ENCODE peak calls at places on chromosomes 2 and 18, in eight cellular contexts. W, I, M, Z, F, G, D and K are unnamed samples.

GRCh38 chr2:44951714-44952113 is 10.2 kb downstream of the SIX3 start:
- DNase-seq in W (no peak), I (no peak), M (no peak), Z (no peak), F (no peak), G (no peak), D (no peak), K (no peak)

GRCh38 chr2:108026095-108026794 is 39.9 kb downstream of the SLC5A7 start:
- DNase-seq in W (no peak), I (no peak), M (no peak), Z (no peak), F (no peak), G (no peak), D (no peak), K (no peak)

GRCh38 chr2:198639580-198639979 is 818.2 kb downstream of the SATB2 start:
- DNase-seq in W (peak), I (no peak), M (no peak), Z (no peak), F (no peak), G (no peak), D (no peak), K (no peak)

GRCh38 chr2:205405752-205406151 is 276.5 kb upstream of the NRP2 start:
- DNase-seq in W (peak), I (peak), M (no peak), Z (no peak), F (no peak), G (peak), D (no peak), K (no peak)

GRCh38 chr18:10365021-10365420 is 89.4 kb upstream of the APCDD1 start:
- DNase-seq in W (no peak), I (no peak), M (no peak), Z (no peak), F (no peak), G (no peak), D (no peak), K (no peak)

GRCh38 chr18:9673296-9674251 is 34.5 kb upstream of the RAB31 start:
- DNase-seq in W (peak), I (no peak), M (peak), Z (no peak), F (no peak), G (no peak), D (peak), K (no peak)

GRCh38 chr18:50857694-50858093 is 21.2 kb upstream of the ME2 start:
- DNase-seq in W (no peak), I (no peak), M (no peak), Z (no peak), F (no peak), G (no peak), D (no peak), K (no peak)

GRCh38 chr2:47937677-47938076 is 31.4 kb upstream of the FBXO11 start:
- DNase-seq in W (no peak), I (no peak), M (no peak), Z (no peak), F (no peak), G (no peak), D (no peak), K (no peak)

GRCh38 chr2:228917195-228917594 is 353.9 kb downstream of the PID1 start:
- DNase-seq in W (peak), I (peak), M (no peak), Z (no peak), F (no peak), G (no peak), D (no peak), K (no peak)

GRCh38 chr18:55248497-55248896 is 289.2 kb upstream of the CCDC68 start:
- DNase-seq in W (no peak), I (no peak), M (no peak), Z (no peak), F (no peak), G (no peak), D (no peak), K (no peak)

GRCh38 chr2:189580267-189580661 is 322 bp downstream of the SLC40A1 start:
- DNase-seq in W (peak), I (no peak), M (peak), Z (peak), F (peak), G (no peak), D (peak), K (no peak)

GRCh38 chr2:174581543-174581942 is 16.1 kb downstream of the WIPF1 start:
- DNase-seq in W (no peak), I (no peak), M (no peak), Z (no peak), F (no peak), G (no peak), D (no peak), K (no peak)

GRCh38 chr2:3282056-3282998 is 95.3 kb downstream of the EIPR1 start:
- DNase-seq in W (peak), I (no peak), M (no peak), Z (no peak), F (no peak), G (peak), D (peak), K (no peak)

GRCh38 chr2:197575987-197576386 is 60.1 kb downstream of the MOB4 start:
- DNase-seq in W (peak), I (no peak), M (no peak), Z (no peak), F (no peak), G (no peak), D (no peak), K (no peak)

GRCh38 chr18:74742573-74742972 is 144.9 kb downstream of the ZNF407 start:
- DNase-seq in W (no peak), I (no peak), M (no peak), Z (no peak), F (no peak), G (no peak), D (no peak), K (no peak)

GRCh38 chr2:30492185-30492584 is 45.1 kb downstream of the LCLAT1 start:
- DNase-seq in W (peak), I (no peak), M (no peak), Z (no peak), F (no peak), G (no peak), D (no peak), K (no peak)

GRCh38 chr2:99190548-99190947 is 9.6 kb downstream of the MRPL30 start:
- DNase-seq in W (no peak), I (no peak), M (no peak), Z (no peak), F (no peak), G (no peak), D (no peak), K (no peak)

GRCh38 chr2:100859902-100860301 is 40.0 kb downstream of the NPAS2 start:
- DNase-seq in W (no peak), I (no peak), M (no peak), Z (no peak), F (no peak), G (no peak), D (no peak), K (no peak)

GRCh38 chr2:120678251-120678650 is 57.4 kb upstream of the GLI2 start:
- DNase-seq in W (peak), I (no peak), M (no peak), Z (no peak), F (no peak), G (no peak), D (no peak), K (no peak)

GRCh38 chr18:23337599-23338444 is 115.3 kb upstream of the RIOK3 start:
- DNase-seq in W (peak), I (no peak), M (no peak), Z (no peak), F (no peak), G (peak), D (no peak), K (no peak)

GRCh38 chr18:52822160-52822559 is 482.2 kb downstream of the DCC start:
- DNase-seq in W (no peak), I (no peak), M (no peak), Z (no peak), F (no peak), G (no peak), D (no peak), K (no peak)

GRCh38 chr18:62335494-62335893 is 10.4 kb downstream of the TNFRSF11A start:
- DNase-seq in W (no peak), I (no peak), M (no peak), Z (no peak), F (no peak), G (no peak), D (no peak), K (no peak)

GRCh38 chr2:236684534-236685256 is 115.1 kb downstream of the ACKR3 start:
- DNase-seq in W (no peak), I (no peak), M (no peak), Z (no peak), F (no peak), G (no peak), D (no peak), K (no peak)

GRCh38 chr2:137050949-137051348 is 285.6 kb downstream of the THSD7B start:
- DNase-seq in W (no peak), I (no peak), M (no peak), Z (no peak), F (no peak), G (no peak), D (no peak), K (no peak)

GRCh38 chr2:11618708-11619062 is 51.3 kb downstream of the NTSR2 start:
- DNase-seq in W (no peak), I (no peak), M (no peak), Z (no peak), F (no peak), G (no peak), D (no peak), K (no peak)

GRCh38 chr2:88074854-88075292 is 7.2 kb downstream of the SMYD1 start:
- DNase-seq in W (peak), I (peak), M (no peak), Z (no peak), F (no peak), G (peak), D (no peak), K (no peak)

GRCh38 chr2:232333361-232334135 is 45.0 kb upstream of the ALPP start:
- DNase-seq in W (no peak), I (no peak), M (no peak), Z (no peak), F (no peak), G (no peak), D (no peak), K (no peak)

GRCh38 chr2:46145017-46145416 is 152.2 kb upstream of the EPAS1 start:
- DNase-seq in W (no peak), I (no peak), M (no peak), Z (no peak), F (no peak), G (no peak), D (no peak), K (no peak)

GRCh38 chr2:98479959-98480524 is 35.4 kb downstream of the INPP4A start:
- DNase-seq in W (peak), I (no peak), M (peak), Z (no peak), F (no peak), G (no peak), D (no peak), K (peak)

GRCh38 chr2:18132697-18133096 is 254.2 kb downstream of the KCNS3 start:
- DNase-seq in W (peak), I (peak), M (no peak), Z (no peak), F (no peak), G (no peak), D (no peak), K (no peak)

GRCh38 chr2:45452866-45453265 is 158.2 kb downstream of the SRBD1 start:
- DNase-seq in W (peak), I (no peak), M (no peak), Z (no peak), F (no peak), G (peak), D (no peak), K (no peak)

GRCh38 chr2:72940786-72941185 is 23.5 kb downstream of the EMX1 start:
- DNase-seq in W (peak), I (no peak), M (no peak), Z (no peak), F (no peak), G (peak), D (no peak), K (no peak)